ENCODE peak calls at places on chromosomes 7 and 10, in ten cellular contexts. X, B, O, D, L, S, Y, J, U and R are unnamed samples.
A peak's percentile ranks its signal among the peaks of the same experiment; 100 is the strongest.

GRCh38 chr7:87113077-87113476 is 39.2 kb upstream of the DMTF1 start:
- DNase-seq in J (no peak), X (peak; percentile 13), D (no peak), S (no peak), Y (no peak), L (no peak), O (no peak), U (peak; percentile 94), B (no peak), R (no peak)

GRCh38 chr7:85730016-85730415 is 543.2 kb upstream of the SEMA3D start:
- DNase-seq in O (no peak), X (peak; percentile 56), Y (no peak), U (no peak), S (no peak), D (no peak), L (no peak), B (peak; percentile 25), J (no peak), R (no peak)

GRCh38 chr7:154631162-154631561 is 371.8 kb downstream of the PAXIP1 start:
- DNase-seq in D (no peak), S (no peak), U (no peak), O (no peak), J (no peak), X (no peak), Y (no peak), L (no peak), B (no peak), R (no peak)

GRCh38 chr10:11035318-11035920 is 17.7 kb downstream of the CELF2 start:
- DNase-seq in X (peak; percentile 74), Y (peak; percentile 66), U (peak; percentile 71), O (no peak), L (no peak), S (peak; percentile 66), B (peak; percentile 57), D (no peak), J (no peak), R (no peak)

GRCh38 chr7:143176128-143176527 is 7.1 kb upstream of the TAS2R39 start:
- DNase-seq in Y (no peak), B (no peak), L (no peak), O (no peak), D (no peak), X (no peak), J (no peak), S (no peak), U (no peak), R (no peak)

GRCh38 chr7:22173884-22174573 is 182.9 kb downstream of the RAPGEF5 start:
- DNase-seq in B (no peak), X (no peak), U (no peak), Y (peak; percentile 44), O (no peak), L (no peak), D (no peak), S (no peak), J (no peak), R (no peak)

GRCh38 chr10:117545141-117546019 is 2.8 kb downstream of the EMX2 start:
- DNase-seq in J (no peak), U (no peak), S (no peak), O (no peak), Y (no peak), L (no peak), X (no peak), D (no peak), B (no peak), R (no peak)

GRCh38 chr7:99221866-99222265 is 14.0 kb upstream of the KPNA7 start:
- DNase-seq in S (no peak), D (no peak), U (no peak), B (no peak), O (no peak), J (no peak), X (no peak), Y (no peak), L (no peak), R (no peak)

GRCh38 chr10:63261496-63261895 is 128.4 kb downstream of the NRBF2 start:
- DNase-seq in O (no peak), L (no peak), Y (peak; percentile 8), U (peak; percentile 35), J (no peak), S (no peak), D (no peak), B (no peak), X (no peak), R (no peak)

GRCh38 chr10:4909118-4909517 is 54.1 kb upstream of the AKR1C1 start:
- DNase-seq in D (no peak), Y (no peak), O (no peak), B (no peak), U (no peak), X (no peak), S (no peak), L (no peak), J (no peak), R (no peak)